ENCODE peak calls at places on chromosomes 2 and 18, in five cellular contexts. U is RCC 7860, O is T-helper 1 cell, D is endothelial cell, Q is T-helper 2 cell. Y is an unnamed sample.

GRCh38 chr2:37654932-37655331 is 16.5 kb downstream of the CDC42EP3 start:
- DNase-seq in U (no peak), D (no peak), Q (no peak), O (no peak), Y (no peak)

GRCh38 chr18:79560861-79561210 is 118.8 kb upstream of the CTDP1 start:
- DNase-seq in Q (no peak), D (no peak), O (no peak), U (no peak), Y (no peak)

GRCh38 chr2:3585239-3586109 is 9.4 kb upstream of the COLEC11 start:
- DNase-seq in U (no peak), D (no peak), O (no peak), Q (no peak), Y (no peak)

GRCh38 chr2:196399736-196400691 is 228.6 kb upstream of the STK17B start:
- DNase-seq in D (no peak), O (no peak), U (peak), Q (no peak), Y (no peak)

GRCh38 chr18:3675446-3675845 is 225.5 kb downstream of the TGIF1 start:
- DNase-seq in Q (no peak), U (peak), D (no peak), O (no peak), Y (no peak)

GRCh38 chr2:171319164-171319810 is 114.5 kb downstream of the METTL8 start:
- DNase-seq in Q (peak), O (no peak), D (no peak), U (no peak), Y (peak)

GRCh38 chr2:113831156-113831555 is 58.7 kb upstream of the ACTR3 start:
- DNase-seq in O (no peak), U (peak), Q (no peak), D (no peak), Y (no peak)

GRCh38 chr18:37717656-37718055 is 152.1 kb upstream of the CELF4 start:
- DNase-seq in U (no peak), D (no peak), Q (no peak), O (no peak), Y (no peak)

GRCh38 chr2:234308073-234308813 is 188.6 kb downstream of the ARL4C start:
- DNase-seq in D (no peak), O (no peak), Q (no peak), U (peak), Y (no peak)

GRCh38 chr2:2175381-2176090 is 155.5 kb downstream of the MYT1L start:
- DNase-seq in Q (no peak), U (no peak), O (no peak), D (no peak), Y (no peak)

GRCh38 chr2:127657232-127657595 is 11.3 kb downstream of the GPR17 start:
- DNase-seq in U (no peak), Q (no peak), O (no peak), D (no peak), Y (no peak)

GRCh38 chr18:31225668-31226067 is 63.0 kb upstream of the DSC1 start:
- DNase-seq in U (no peak), D (no peak), O (no peak), Q (no peak), Y (no peak)

GRCh38 chr2:209425082-209426071 is 1.5 kb downstream of the MAP2 start:
- DNase-seq in O (no peak), Q (no peak), U (no peak), D (peak), Y (no peak)

GRCh38 chr2:185785851-185786473 is 47.4 kb downstream of the FSIP2 start:
- DNase-seq in D (no peak), O (no peak), Q (no peak), U (no peak), Y (no peak)